ENCODE peak calls at places on chromosomes 4 and X, in ten cellular contexts. A, M, G, Z, X, I, O, S, C and L are unnamed samples. For H3K27me3 and H3K4me1, the result is how much of the 10 kb centered on the place peaks cover.

GRCh38 chr4:125283702-125284279 is 31.0 kb upstream of the FAT4 start:
- DNase-seq in A (no peak), M (no peak), G (no peak), Z (peak), X (peak), I (peak), O (peak), S (no peak), C (no peak), L (no peak)

GRCh38 chr4:185183622-185184281 is 20.0 kb downstream of the CFAP97 start:
- DNase-seq in A (peak), M (peak), G (peak), Z (peak), X (peak), I (peak), O (peak), S (peak), C (peak), L (peak)

GRCh38 chr4:108846568-108846967 is 83.7 kb upstream of the ETNPPL start:
- DNase-seq in A (no peak), M (no peak), G (no peak), Z (no peak), X (no peak), I (no peak), O (no peak), S (no peak), C (no peak), L (no peak)

GRCh38 chrX:71253253-71254091 is 468 bp downstream of the ZMYM3 start:
- DNase-seq in A (no peak), M (peak), G (peak), Z (peak), X (peak), I (no peak), O (peak), S (peak), C (peak), L (no peak)

GRCh38 chr4:5524900-5525299 is 183.5 kb downstream of the EVC2 start:
- DNase-seq in A (no peak), M (no peak), G (no peak), Z (peak), X (peak), I (peak), O (peak), S (no peak), C (no peak), L (no peak)

GRCh38 chr4:121932212-121932974 is 19.5 kb downstream of the TRPC3 start:
- DNase-seq in A (no peak), M (no peak), G (no peak), Z (no peak), X (no peak), I (no peak), O (no peak), S (peak), C (no peak), L (no peak)

GRCh38 chrX:133749951-133750350 is 235.4 kb downstream of the GPC3 start:
- DNase-seq in A (no peak), M (no peak), G (no peak), Z (no peak), X (no peak), I (no peak), O (no peak), S (no peak), C (no peak), L (no peak)

GRCh38 chr4:147754037-147754445 is 22.2 kb downstream of the ARHGAP10 start:
- DNase-seq in A (no peak), M (no peak), G (no peak), Z (no peak), X (peak), I (peak), O (peak), S (no peak), C (no peak), L (no peak)

GRCh38 chrX:118823263-118824172 is at the start of gene ZCCHC12:
- DNase-seq in A (no peak), M (peak), G (peak), Z (peak), X (peak), I (peak), O (peak), S (peak), C (peak), L (peak)
- H3K27me3 ChIP-seq in A (half or more), M (under half), G (under half), Z (under half), X (under half), I (under half), O (under half), S (under half), C (under half), L (under half)

GRCh38 chr4:167232805-167233522 is 1.3 kb downstream of the SPOCK3 start:
- DNase-seq in A (no peak), M (no peak), G (no peak), Z (no peak), X (no peak), I (no peak), O (no peak), S (no peak), C (no peak), L (no peak)

GRCh38 chr4:167234388-167234881 is at the start of gene SPOCK3:
- DNase-seq in A (no peak), M (peak), G (peak), Z (peak), X (peak), I (peak), O (peak), S (peak), C (no peak), L (no peak)

GRCh38 chr4:167233523-167234387 is 539 bp downstream of the SPOCK3 start:
- DNase-seq in A (no peak), M (no peak), G (no peak), Z (peak), X (peak), I (peak), O (peak), S (no peak), C (no peak), L (no peak)

GRCh38 chr4:167230744-167231143 is 3.5 kb downstream of the SPOCK3 start:
- DNase-seq in A (no peak), M (no peak), G (no peak), Z (no peak), X (no peak), I (no peak), O (no peak), S (no peak), C (no peak), L (no peak)
- H3K4me3 ChIP-seq in A (no peak), M (no peak), G (no peak), Z (no peak), X (no peak), I (no peak), O (no peak), S (no peak), C (no peak), L (no peak)

DNA sequence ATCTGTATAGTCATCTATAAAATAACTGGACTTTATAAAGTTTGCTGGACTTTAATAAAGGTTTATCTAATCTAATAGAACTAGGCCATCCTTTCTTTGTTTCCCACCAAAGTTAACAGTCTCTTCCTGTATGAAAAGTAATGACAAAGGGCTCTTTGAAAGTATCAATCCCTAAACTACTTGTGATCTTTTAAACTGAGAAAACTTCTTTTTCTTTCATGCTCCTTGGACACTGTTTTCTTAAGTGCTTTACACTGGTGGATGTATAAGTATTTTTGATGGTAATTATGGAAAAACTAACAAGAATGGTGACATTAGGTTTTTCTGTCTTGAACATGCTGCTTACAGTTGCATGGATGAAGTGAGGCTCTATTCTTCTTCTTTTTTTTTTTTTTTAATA is 2.4 kb upstream of the ZFX start:
- DNase-seq in A (no peak), M (no peak), G (no peak), Z (no peak), X (no peak), I (no peak), O (no peak), S (no peak), C (no peak), L (no peak)
- H3K4me1 ChIP-seq in A (under half), M (under half), G (under half), Z (under half), X (under half), I (under half), O (under half), S (under half), C (under half), L (half or more)

GRCh38 chrX:630007-630921 is at the start of gene SHOX:
- DNase-seq in A (no peak), M (no peak), G (no peak), Z (no peak), X (no peak), I (no peak), O (no peak), S (no peak), C (peak), L (no peak)
- H3K27me3 ChIP-seq in A (half or more), M (under half), G (under half), Z (half or more), X (under half), I (under half), O (under half), S (under half), C (under half), L (under half)